ENCODE peak calls at places on chromosome 4, in six cellular contexts. W is SK-N-SH, N is H1, A is HepG2, H is GM12878, Z is K562. E is an unnamed sample.

GRCh38 chr4:140047017-140047640 is 106.9 kb downstream of the MAML3 start:
- DNase-seq in A (no peak), W (no peak), H (no peak), N (no peak), Z (no peak), E (no peak)

GRCh38 chr4:141375855-141376254 is 155.2 kb downstream of the ZNF330 start:
- DNase-seq in W (peak; percentile 17), A (peak; percentile 17), H (no peak), Z (no peak), N (peak; percentile 21), E (peak; percentile 93)

GRCh38 chr4:90943311-90943710 is 816.1 kb downstream of the CCSER1 start:
- DNase-seq in A (no peak), W (no peak), N (no peak), Z (no peak), H (no peak), E (no peak)

GRCh38 chr4:70603856-70604255 is 11.8 kb downstream of the AMBN start:
- DNase-seq in N (no peak), Z (no peak), H (no peak), A (no peak), W (no peak), E (peak; percentile 58)

GRCh38 chr4:123398803-123399637 is 2.4 kb downstream of the SPRY1 start:
- DNase-seq in H (no peak), N (no peak), W (peak; percentile 39), Z (no peak), A (peak; percentile 75), E (peak; percentile 73)

GRCh38 chr4:187070158-187070557 is 346.5 kb upstream of the FAT1 start:
- DNase-seq in Z (no peak), H (no peak), A (no peak), N (no peak), W (no peak), E (no peak)

GRCh38 chr4:184287697-184288255 is 70.1 kb upstream of the ENPP6 start:
- DNase-seq in N (no peak), Z (no peak), W (no peak), A (peak; percentile 64), H (no peak), E (peak; percentile 68)

GRCh38 chr4:121199742-121200561 is 35.8 kb upstream of the TNIP3 start:
- DNase-seq in A (no peak), Z (no peak), W (no peak), H (peak; percentile 81), N (no peak), E (no peak)

GRCh38 chr4:61004651-61005170 is 195.4 kb upstream of the ADGRL3 start:
- DNase-seq in W (no peak), H (no peak), N (no peak), A (no peak), Z (no peak), E (no peak)

GRCh38 chr4:127686656-127687055 is 43.5 kb upstream of the SLC25A31 start:
- DNase-seq in W (no peak), N (no peak), H (no peak), Z (no peak), A (no peak), E (peak; percentile 33)

GRCh38 chr4:113553082-113553481 is 208.5 kb downstream of the CAMK2D start:
- DNase-seq in W (no peak), H (no peak), Z (no peak), A (no peak), N (no peak), E (no peak)

GRCh38 chr4:46946914-46947313 is 37.9 kb upstream of the COX7B2 start:
- DNase-seq in H (no peak), A (no peak), Z (no peak), N (no peak), W (no peak), E (peak; percentile 29)

GRCh38 chr4:45442466-45442865 is 681.4 kb downstream of the GABRG1 start:
- DNase-seq in N (no peak), W (peak; percentile 21), Z (no peak), A (no peak), H (no peak), E (no peak)

GRCh38 chr4:81786063-81786763 is 314.5 kb upstream of the RASGEF1B start:
- DNase-seq in H (no peak), W (no peak), A (no peak), Z (peak; percentile 45), N (no peak), E (no peak)

GRCh38 chr4:53507671-53508286 is 83.5 kb downstream of the LNX1 start:
- DNase-seq in Z (peak; percentile 31), N (no peak), W (no peak), H (no peak), A (peak; percentile 30), E (peak; percentile 48)

GRCh38 chr4:1469596-1470392 is 63.6 kb upstream of the NKX1-1 start:
- DNase-seq in A (no peak), N (no peak), W (peak; percentile 16), H (no peak), Z (no peak), E (no peak)

GRCh38 chr4:71827811-71828210 is 43.9 kb upstream of the GC start:
- DNase-seq in Z (no peak), W (no peak), A (no peak), N (no peak), H (no peak), E (no peak)

GRCh38 chr4:140038031-140038533 is 115.9 kb downstream of the MAML3 start:
- DNase-seq in A (peak; percentile 52), N (no peak), Z (no peak), H (no peak), W (no peak), E (peak; percentile 71)

GRCh38 chr4:72375050-72375736 is 193.8 kb downstream of the ADAMTS3 start:
- DNase-seq in N (no peak), H (no peak), Z (peak; percentile 7), A (no peak), W (no peak), E (peak; percentile 69)

DNA sequence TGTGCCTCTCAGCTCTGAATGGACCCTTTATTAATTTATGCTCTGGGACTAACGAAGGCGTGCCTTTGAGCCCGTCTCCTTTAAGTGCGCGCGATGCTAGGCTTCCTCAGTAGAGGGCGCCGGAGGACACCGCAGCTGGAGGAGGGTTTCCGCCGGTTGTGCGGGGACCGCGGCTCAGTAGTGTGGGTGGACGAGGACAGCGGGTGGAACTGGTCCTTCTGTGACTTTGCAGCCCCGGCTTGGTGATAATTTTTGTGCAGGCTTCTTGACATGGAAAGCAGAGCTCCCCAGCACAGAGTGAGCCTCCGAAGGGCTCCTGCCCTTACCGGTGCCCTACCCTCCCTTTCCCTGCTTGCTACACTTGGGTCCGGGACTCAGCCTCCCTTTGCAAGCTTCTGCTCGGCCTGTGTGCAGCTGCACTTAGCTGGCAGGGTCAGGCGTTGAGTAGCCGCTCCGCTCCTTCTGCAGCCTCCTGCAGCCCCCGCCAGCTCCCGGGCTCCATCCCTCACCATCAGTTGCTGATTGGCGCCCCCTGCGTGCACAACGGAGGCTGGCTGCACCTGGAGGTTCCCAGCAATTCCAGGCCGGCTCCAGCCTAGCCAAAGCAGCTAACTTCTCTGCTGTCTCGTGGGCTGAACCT is 26.8 kb upstream of the BOD1L1 start:
- DNase-seq in A (peak; percentile 32), N (peak; percentile 62), W (peak; percentile 62), Z (peak; percentile 71), H (no peak), E (peak; percentile 68)
- H3K9ac ChIP-seq in A (no peak overlapping the region), N (no peak overlapping the region), W (no peak overlapping the region), Z (no peak overlapping the region), H (no peak overlapping the region), E (peak overlapping the region; percentile 25)

GRCh38 chr4:76582817-76583087 is 147.7 kb downstream of the SHROOM3 start:
- DNase-seq in H (no peak), W (peak; percentile 74), N (no peak), A (no peak), Z (no peak), E (no peak)

GRCh38 chr4:76588268-76588667 is 153.2 kb downstream of the SHROOM3 start:
- DNase-seq in H (no peak), W (no peak), N (no peak), Z (no peak), A (no peak), E (no peak)

GRCh38 chr4:76585270-76585669 is 150.2 kb downstream of the SHROOM3 start:
- DNase-seq in A (no peak), N (no peak), Z (no peak), W (no peak), H (no peak), E (peak; percentile 77)

GRCh38 chr4:76584235-76585152 is 149.5 kb downstream of the SHROOM3 start:
- DNase-seq in H (no peak), N (no peak), Z (no peak), A (no peak), W (no peak), E (no peak)

DNA sequence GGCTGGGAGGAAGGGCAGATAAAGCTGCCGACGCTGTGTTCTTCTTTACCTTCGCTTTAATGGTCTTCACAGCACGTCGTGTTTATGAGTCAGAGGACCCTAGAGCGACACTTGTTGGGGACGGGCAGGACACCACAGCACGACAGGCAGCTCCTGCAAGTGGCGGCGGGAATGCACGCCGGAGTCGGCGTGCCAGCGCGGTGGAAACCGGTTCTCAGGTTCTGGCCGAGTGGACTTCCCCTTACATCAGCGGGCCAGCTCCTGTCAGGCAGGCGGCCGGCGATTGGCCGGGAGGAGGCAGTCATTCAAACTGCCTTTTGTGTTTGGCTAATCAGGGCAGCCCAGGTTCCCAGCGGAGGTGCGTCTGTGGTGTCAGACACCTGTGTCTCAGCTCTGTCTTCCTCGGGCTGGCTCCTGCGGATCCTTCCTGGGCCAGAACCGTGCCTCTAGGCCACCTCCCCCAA is 150.9 kb downstream of the SHROOM3 start:
- DNase-seq in H (no peak), N (peak; percentile 64), W (no peak), A (peak; percentile 7), Z (peak; percentile 11), E (no peak)
- H3K27ac ChIP-seq in H (no peak overlapping the region), N (peak overlapping the region; percentile 12), W (peak overlapping the region; percentile 64), A (no peak overlapping the region), Z (no peak overlapping the region), E (peak overlapping the region; percentile 3)

DNA sequence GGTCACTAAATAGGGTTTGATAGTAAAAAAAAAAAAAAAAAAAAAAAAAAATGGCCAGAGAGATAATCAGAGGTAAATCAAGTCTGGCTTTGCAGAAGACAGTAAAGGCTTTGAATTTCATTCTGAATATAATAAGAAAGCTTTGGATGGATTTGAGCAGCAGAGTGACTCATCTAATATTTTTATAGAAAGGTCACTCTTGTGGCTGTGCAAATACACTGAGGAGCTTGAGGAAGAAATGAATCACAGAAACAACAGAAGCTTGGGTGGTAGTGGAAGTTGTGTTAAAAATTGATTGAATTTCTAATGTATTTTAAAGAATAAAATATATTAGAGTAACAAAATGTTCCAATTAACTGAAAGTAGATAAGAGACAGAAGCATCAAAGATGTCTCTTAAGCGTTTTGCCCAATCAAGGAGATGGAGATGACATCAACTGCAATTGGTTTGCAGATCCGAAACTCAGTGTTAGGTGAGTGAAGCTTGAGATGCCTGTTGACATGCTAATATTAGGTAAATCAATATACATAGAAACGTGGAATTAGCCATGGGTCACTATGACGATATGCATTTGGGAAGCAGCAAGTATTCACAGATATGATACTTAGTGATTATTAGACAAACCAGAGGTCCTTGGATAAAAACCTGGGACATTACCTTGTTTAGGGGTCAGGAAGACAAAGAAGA is 280.5 kb downstream of the GPM6A start:
- DNase-seq in N (no peak), W (no peak), Z (no peak), A (no peak), H (no peak), E (peak; percentile 72)
- TF ChIP-seq RFX5 in N (no peak), W (no peak), Z (no peak), A (no peak), H (no peak), E (no peak)

DNA sequence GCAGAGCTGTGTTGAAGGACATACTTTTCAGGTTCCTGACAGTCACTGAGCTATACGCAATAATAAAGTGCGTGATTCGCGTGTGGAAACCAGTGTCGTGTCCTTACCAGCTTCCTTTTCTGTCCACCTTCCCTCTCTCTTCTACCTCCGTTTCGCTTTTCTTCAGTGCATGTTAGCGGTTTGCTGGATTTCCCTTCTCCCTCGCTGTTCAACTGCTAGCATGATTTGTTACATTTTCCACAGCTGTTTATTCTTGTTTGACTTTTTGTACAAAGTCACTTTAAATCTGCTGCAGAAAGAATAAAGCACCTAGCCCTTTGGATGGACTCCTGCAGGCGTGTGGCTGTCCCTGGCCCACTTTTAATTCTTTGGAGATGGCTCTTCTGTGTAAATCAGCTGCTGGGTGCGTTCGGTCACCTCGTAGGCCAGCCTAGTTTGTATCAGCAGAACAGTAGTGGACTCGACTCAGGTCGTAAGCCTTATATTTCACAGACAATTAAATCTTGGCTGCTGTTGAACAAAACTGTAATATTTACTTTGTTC is 8.9 kb upstream of the HAND2 start:
- DNase-seq in W (no peak), N (no peak), H (no peak), A (no peak), Z (no peak), E (no peak)
- H3K9ac ChIP-seq in W (peak overlapping the region; percentile 71), N (no peak overlapping the region), H (no peak overlapping the region), A (no peak overlapping the region), Z (no peak overlapping the region), E (no peak overlapping the region)